ENCODE peak calls at places on chromosomes 2 and 18, in ten cellular contexts. A is uterus, K is ovary, W is heart left ventricle, O is lower leg skin, U is prostate gland, X is esophagus squamous epithelium, E is breast epithelium, J is testis, B is GM12878. M is an unnamed sample.

GRCh38 chr2:134218928-134219707 is 34.8 kb upstream of the MGAT5 start:
- DNase-seq in W (peak), B (no peak), X (no peak), U (no peak), J (no peak), O (peak), E (no peak), A (no peak), K (no peak), M (no peak)

GRCh38 chr2:48515588-48515987 is 14.4 kb upstream of the STON1 start:
- DNase-seq in U (no peak), B (no peak), X (no peak), E (no peak), O (no peak), W (peak), A (peak), K (no peak), J (no peak), M (no peak)

GRCh38 chr18:58727776-58728500 is 56.7 kb downstream of the MALT1 start:
- DNase-seq in W (peak), K (no peak), B (no peak), J (no peak), E (no peak), A (no peak), U (no peak), X (no peak), O (no peak), M (peak)

GRCh38 chr18:71018816-71019215 is 730.0 kb downstream of the SOCS6 start:
- DNase-seq in E (no peak), B (no peak), K (no peak), J (no peak), X (no peak), A (no peak), W (no peak), U (no peak), O (no peak), M (no peak)

GRCh38 chr2:147945660-147946059 is 74.9 kb downstream of the ORC4 start:
- DNase-seq in J (no peak), U (no peak), E (no peak), X (no peak), A (no peak), O (no peak), B (no peak), W (no peak), K (no peak), M (no peak)

GRCh38 chr18:5895300-5895885 is at the start of gene TMEM200C:
- DNase-seq in W (peak), E (no peak), A (no peak), B (no peak), K (peak), U (no peak), X (no peak), J (peak), O (no peak), M (no peak)

GRCh38 chr2:65475000-65475399 is 42.6 kb upstream of the SPRED2 start:
- DNase-seq in K (no peak), E (no peak), U (no peak), J (no peak), W (no peak), B (no peak), A (no peak), X (no peak), O (no peak), M (no peak)

GRCh38 chr18:55402731-55403405 is 185.1 kb downstream of the TCF4 start:
- DNase-seq in J (no peak), U (no peak), W (no peak), K (no peak), B (no peak), O (no peak), X (no peak), E (no peak), A (no peak), M (no peak)

GRCh38 chr2:223626713-223627112 is 24.6 kb upstream of the SCG2 start:
- DNase-seq in B (no peak), W (no peak), E (no peak), O (no peak), K (no peak), U (no peak), X (no peak), J (no peak), A (no peak), M (no peak)

GRCh38 chr2:2750867-2751714 is 420.0 kb upstream of the MYT1L start:
- DNase-seq in K (no peak), E (no peak), X (no peak), B (no peak), U (no peak), W (no peak), J (no peak), A (no peak), O (no peak), M (no peak)

GRCh38 chr2:234098675-234099195 is 48.2 kb downstream of the SPP2 start:
- DNase-seq in J (no peak), X (no peak), K (no peak), U (no peak), A (no peak), E (no peak), B (no peak), O (no peak), W (no peak), M (no peak)

GRCh38 chr18:766550-766860 is 45.5 kb downstream of the YES1 start:
- DNase-seq in K (no peak), X (no peak), W (no peak), J (no peak), U (no peak), B (no peak), E (no peak), O (no peak), A (no peak), M (no peak)

GRCh38 chr2:235709969-235710879 is 216.4 kb downstream of the AGAP1 start:
- DNase-seq in O (no peak), J (no peak), X (no peak), B (no peak), W (peak), A (no peak), U (no peak), K (no peak), E (no peak), M (no peak)

GRCh38 chr18:58977223-58977622 is 112.5 kb downstream of the ZNF532 start:
- DNase-seq in O (no peak), X (no peak), A (no peak), J (no peak), K (no peak), W (no peak), E (no peak), U (no peak), B (no peak), M (no peak)

GRCh38 chr2:216426166-216426777 is 14.0 kb downstream of the SMARCAL1 start:
- DNase-seq in A (no peak), J (no peak), O (no peak), X (no peak), K (no peak), U (no peak), B (no peak), E (no peak), W (no peak), M (no peak)

GRCh38 chr18:78151234-78151633 is 828.4 kb upstream of the SALL3 start:
- DNase-seq in E (no peak), B (no peak), U (no peak), A (no peak), K (no peak), J (no peak), O (no peak), W (no peak), X (no peak), M (no peak)

GRCh38 chr2:236955675-236956618 is 129.7 kb upstream of the COPS8 start:
- DNase-seq in A (no peak), U (no peak), K (no peak), B (no peak), W (no peak), O (no peak), X (no peak), J (no peak), E (no peak), M (no peak)

GRCh38 chr2:191415858-191416257 is 170.7 kb downstream of the MYO1B start:
- DNase-seq in J (no peak), O (no peak), K (no peak), B (no peak), A (no peak), E (no peak), U (peak), W (no peak), X (no peak), M (no peak)

GRCh38 chr2:10884530-10885478 is 26.9 kb upstream of the KCNF1 start:
- DNase-seq in E (no peak), B (peak), K (no peak), A (no peak), X (no peak), J (no peak), U (no peak), W (no peak), O (no peak), M (no peak)

GRCh38 chr2:182559623-182560022 is 132.8 kb upstream of the PDE1A start:
- DNase-seq in O (no peak), B (no peak), A (no peak), X (no peak), K (no peak), U (no peak), J (no peak), E (no peak), W (no peak), M (no peak)

GRCh38 chr2:78201064-78201575 is 678.9 kb upstream of the LRRTM4 start:
- DNase-seq in K (no peak), J (no peak), B (no peak), O (no peak), A (no peak), X (no peak), U (no peak), E (no peak), W (no peak), M (no peak)

GRCh38 chr2:188966079-188966571 is 8.0 kb upstream of the COL3A1 start:
- DNase-seq in J (no peak), K (no peak), O (no peak), X (no peak), A (no peak), U (no peak), B (no peak), E (no peak), W (no peak), M (no peak)

GRCh38 chr2:176583530-176584101 is 314.4 kb downstream of the MTX2 start:
- DNase-seq in K (no peak), X (no peak), A (no peak), B (no peak), E (no peak), O (no peak), W (no peak), U (no peak), J (no peak), M (no peak)

GRCh38 chr2:23564618-23564967 is 179.6 kb downstream of the KLHL29 start:
- DNase-seq in B (no peak), E (peak), U (no peak), W (peak), A (no peak), X (no peak), J (no peak), K (peak), O (no peak), M (no peak)

GRCh38 chr2:184628051-184628450 is 29.7 kb downstream of the ZNF804A start:
- DNase-seq in J (no peak), K (no peak), E (no peak), O (no peak), A (no peak), X (no peak), U (no peak), W (no peak), B (no peak), M (no peak)

GRCh38 chr2:128286011-128286721 is 32.5 kb downstream of the HS6ST1 start:
- DNase-seq in J (no peak), W (peak), A (no peak), O (no peak), K (peak), X (no peak), E (no peak), B (no peak), U (no peak), M (no peak)

GRCh38 chr2:152046940-152047339 is 51.9 kb downstream of the CACNB4 start:
- DNase-seq in U (no peak), W (no peak), A (no peak), J (no peak), E (no peak), B (peak), O (no peak), X (no peak), K (no peak), M (no peak)

GRCh38 chr2:152050345-152050744 is 48.5 kb downstream of the CACNB4 start:
- DNase-seq in O (no peak), U (no peak), K (no peak), A (no peak), J (no peak), X (no peak), W (no peak), B (no peak), E (no peak), M (no peak)

GRCh38 chr2:152051373-152051893 is 47.4 kb downstream of the CACNB4 start:
- DNase-seq in X (no peak), O (no peak), E (no peak), A (no peak), W (no peak), K (no peak), J (no peak), U (no peak), B (no peak), M (no peak)

GRCh38 chr2:152050915-152051314 is 47.9 kb downstream of the CACNB4 start:
- DNase-seq in U (no peak), O (no peak), E (no peak), A (no peak), X (no peak), B (no peak), K (no peak), J (no peak), W (no peak), M (no peak)

DNA sequence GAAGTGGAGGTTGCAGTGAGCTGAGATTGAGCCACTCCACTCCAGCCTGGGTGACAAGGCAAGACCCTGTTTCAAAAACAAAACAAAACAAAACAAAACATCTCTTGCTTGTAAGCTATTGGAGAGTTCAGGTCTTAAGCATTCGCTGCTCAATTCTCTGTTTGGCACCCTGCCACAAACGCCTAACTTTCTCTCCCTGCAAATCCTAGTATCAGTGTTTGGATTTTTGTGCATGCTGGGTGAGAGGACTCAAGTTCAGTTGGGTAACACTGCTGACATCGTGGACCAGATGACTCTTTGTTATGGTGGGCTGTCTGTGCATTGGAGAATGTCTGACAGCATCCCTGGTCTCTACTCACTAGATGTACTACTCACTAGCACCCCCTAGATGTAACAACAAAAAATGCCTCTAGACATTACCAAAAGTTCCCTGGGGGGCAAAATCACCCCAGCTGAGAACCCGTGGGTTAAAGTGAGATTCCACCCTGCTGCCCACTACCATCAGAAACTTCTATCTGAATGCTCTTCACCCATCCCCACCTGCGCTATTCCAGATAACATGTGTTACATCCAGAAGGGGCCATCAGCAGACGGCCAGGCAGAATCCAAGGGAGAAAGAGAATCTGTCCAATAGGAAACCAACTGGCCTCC is 50.9 kb downstream of the CACNB4 start:
- DNase-seq in A (no peak), X (no peak), O (no peak), K (no peak), E (no peak), W (no peak), J (no peak), U (no peak), B (no peak), M (no peak)
- TF ChIP-seq CTCF in A (no peak), X (no peak), O (no peak), K (no peak), E (no peak), W (no peak), J (no peak), U (no peak), B (peak), M (no peak)

GRCh38 chr2:160207804-160208661 is 8.0 kb upstream of the ITGB6 start:
- DNase-seq in W (peak), O (peak), J (peak), U (peak), K (peak), X (no peak), E (peak), A (peak), B (peak), M (peak)
- TF ChIP-seq POLR2A in W (no peak), O (no peak), J (no peak), U (no peak), K (no peak), X (no peak), E (no peak), A (no peak), B (no peak), M (peak)

GRCh38 chr2:239443102-239443620 is 42.3 kb upstream of the HDAC4 start:
- DNase-seq in O (no peak), B (no peak), W (no peak), X (no peak), K (no peak), J (no peak), U (no peak), E (no peak), A (no peak), M (no peak)
- TF ChIP-seq CTCF in O (no peak), B (no peak), W (no peak), X (no peak), K (no peak), J (no peak), U (no peak), E (no peak), A (no peak), M (no peak)

GRCh38 chr2:151409601-151410484 is at the start of gene RIF1:
- DNase-seq in O (peak), K (peak), X (peak), J (peak), U (peak), W (peak), B (peak), A (peak), E (peak), M (peak)
- TF ChIP-seq POLR2A in O (no peak), K (peak), X (no peak), J (no peak), U (no peak), W (no peak), B (peak), A (peak), E (peak), M (no peak)

DNA sequence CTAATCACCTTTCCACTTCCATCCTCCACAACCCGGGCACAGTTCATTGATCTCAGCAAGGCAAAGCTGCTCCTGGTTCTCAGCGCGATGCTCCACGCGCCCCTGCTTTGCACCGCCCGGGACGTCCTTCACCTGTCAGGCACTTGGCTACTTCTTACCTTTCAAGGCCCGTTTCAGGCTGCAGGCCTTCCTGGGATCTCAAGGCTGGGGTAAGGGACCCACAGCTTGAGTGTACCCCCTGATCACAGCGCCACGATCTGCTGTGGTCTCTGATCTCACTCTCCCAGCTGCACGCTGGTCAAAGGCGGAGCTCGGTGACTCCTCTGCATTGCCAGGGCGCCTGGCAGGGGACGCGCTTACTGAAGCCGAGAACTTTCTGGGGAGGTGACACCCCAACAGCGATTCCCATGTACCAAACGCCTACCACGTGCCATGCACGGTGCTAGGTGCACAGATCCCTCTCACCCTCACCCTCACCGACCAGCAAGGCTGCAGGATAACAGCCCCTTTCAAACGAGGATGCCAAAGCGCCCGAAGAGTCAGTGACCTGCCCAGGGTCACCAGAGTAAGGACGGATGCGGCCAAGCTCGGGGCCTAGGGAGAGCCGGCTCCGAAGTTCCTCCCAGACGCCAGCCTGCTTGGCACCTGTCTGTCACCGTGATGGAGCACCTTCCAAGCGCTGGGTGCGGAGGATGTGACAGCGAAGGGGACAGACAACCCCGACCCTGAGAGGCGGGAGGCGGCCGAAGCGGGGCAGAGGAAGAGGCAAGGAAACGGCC is 818 bp downstream of the ITGB1BP1 start:
- DNase-seq in A (peak), U (no peak), E (no peak), K (peak), O (peak), X (no peak), B (no peak), J (peak), W (peak), M (no peak)
- TF ChIP-seq CTCF in A (no peak), U (no peak), E (no peak), K (no peak), O (no peak), X (no peak), B (no peak), J (no peak), W (no peak), M (no peak)

DNA sequence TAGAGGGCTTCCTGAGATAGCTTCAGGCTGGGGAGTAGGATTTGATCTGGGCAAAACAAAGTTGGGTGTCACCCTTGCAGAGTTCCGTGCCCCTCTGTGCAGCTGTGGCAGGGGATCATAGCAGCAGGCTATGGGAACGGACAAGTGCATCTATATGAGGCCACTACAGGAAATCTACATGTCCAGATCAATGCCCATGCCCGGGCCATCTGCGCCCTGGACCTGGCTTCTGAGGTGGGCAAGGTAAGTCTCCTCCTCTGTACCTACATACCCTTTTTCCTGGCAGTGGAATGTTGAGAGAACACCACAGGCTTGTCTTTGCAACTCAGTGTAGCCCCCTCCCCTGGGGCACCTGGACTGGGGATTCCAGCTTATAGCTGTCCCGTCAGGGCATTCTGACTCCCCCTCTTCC is 3.5 kb downstream of the WDR54 start:
- DNase-seq in X (no peak), J (no peak), B (no peak), U (no peak), K (no peak), W (no peak), A (no peak), O (no peak), E (no peak), M (no peak)
- TF ChIP-seq POLR2A in X (no peak), J (no peak), B (no peak), U (no peak), K (no peak), W (no peak), A (no peak), O (no peak), E (no peak), M (no peak)

GRCh38 chr18:37294951-37295350 is 270.6 kb downstream of the CELF4 start:
- DNase-seq in U (no peak), A (no peak), X (no peak), K (no peak), E (no peak), O (no peak), J (peak), W (no peak), B (no peak), M (no peak)
- TF ChIP-seq CTCF in U (no peak), A (no peak), X (no peak), K (no peak), E (no peak), O (no peak), J (no peak), W (no peak), B (peak), M (no peak)

M was measured in gastrocnemius medialis.